ENCODE peak calls at places on chromosomes 16 and 17, in five cellular contexts. One of them, this sample, is unnamed.
A peak's percentile ranks its signal among the peaks of the same experiment; 100 is the strongest.

GRCh38 chr16:87156195-87156594 is 161.0 kb downstream of the C16orf95 start:
- DNase-seq in left ventricle myocardium inferior: no peak
- DNase-seq in OCI-LY7: no peak
- DNase-seq in vagina: no peak
- DNase-seq in tibial nerve: no peak
- DNase-seq in this sample: no peak

GRCh38 chr17:35299108-35299507 is 56.2 kb downstream of the SLFN5 start:
- DNase-seq in left ventricle myocardium inferior: no peak
- DNase-seq in vagina: no peak
- DNase-seq in tibial nerve: no peak
- DNase-seq in OCI-LY7: no peak
- DNase-seq in this sample: no peak

GRCh38 chr16:53651357-53651756 is 52.3 kb downstream of the RPGRIP1L start:
- DNase-seq in vagina: no peak
- DNase-seq in tibial nerve: no peak
- DNase-seq in left ventricle myocardium inferior: no peak
- DNase-seq in OCI-LY7: no peak
- DNase-seq in this sample: no peak

GRCh38 chr16:9757687-9758086 is 424.5 kb downstream of the GRIN2A start:
- DNase-seq in vagina: peak; percentile 13
- DNase-seq in OCI-LY7: no peak
- DNase-seq in tibial nerve: no peak
- DNase-seq in left ventricle myocardium inferior: no peak
- DNase-seq in this sample: no peak

GRCh38 chr16:87725596-87726235 is 40.1 kb downstream of the KLHDC4 start:
- DNase-seq in left ventricle myocardium inferior: no peak
- DNase-seq in OCI-LY7: no peak
- DNase-seq in tibial nerve: no peak
- DNase-seq in vagina: no peak
- DNase-seq in this sample: no peak

GRCh38 chr17:81341347-81342061 is 46.4 kb upstream of the SLC38A10 start:
- DNase-seq in left ventricle myocardium inferior: no peak
- DNase-seq in vagina: no peak
- DNase-seq in OCI-LY7: no peak
- DNase-seq in tibial nerve: no peak
- DNase-seq in this sample: peak; percentile 86

GRCh38 chr17:4195306-4195705 is 52.3 kb downstream of the CYB5D2 start:
- DNase-seq in OCI-LY7: no peak
- DNase-seq in vagina: no peak
- DNase-seq in left ventricle myocardium inferior: no peak
- DNase-seq in tibial nerve: no peak
- DNase-seq in this sample: no peak

GRCh38 chr17:29089601-29090044 is 46.7 kb downstream of the PIPOX start:
- DNase-seq in vagina: no peak
- DNase-seq in tibial nerve: no peak
- DNase-seq in left ventricle myocardium inferior: peak; percentile 33
- DNase-seq in OCI-LY7: no peak
- DNase-seq in this sample: no peak

GRCh38 chr16:56266981-56267607 is 75.8 kb downstream of the GNAO1 start:
- DNase-seq in tibial nerve: no peak
- DNase-seq in OCI-LY7: no peak
- DNase-seq in left ventricle myocardium inferior: no peak
- DNase-seq in vagina: no peak
- DNase-seq in this sample: peak; percentile 55

GRCh38 chr17:67467500-67468481 is 90.7 kb downstream of the PITPNC1 start:
- DNase-seq in vagina: no peak
- DNase-seq in left ventricle myocardium inferior: no peak
- DNase-seq in tibial nerve: no peak
- DNase-seq in OCI-LY7: peak; percentile 83
- DNase-seq in this sample: no peak

GRCh38 chr17:1491406-1492248 is 859 bp downstream of the MYO1C start:
- DNase-seq in left ventricle myocardium inferior: peak; percentile 79
- DNase-seq in tibial nerve: no peak
- DNase-seq in vagina: peak; percentile 92
- DNase-seq in OCI-LY7: peak; percentile 68
- DNase-seq in this sample: peak; percentile 75

GRCh38 chr16:85542548-85542927 is 70.6 kb upstream of the GSE1 start:
- DNase-seq in vagina: no peak
- DNase-seq in tibial nerve: no peak
- DNase-seq in left ventricle myocardium inferior: no peak
- DNase-seq in OCI-LY7: no peak
- DNase-seq in this sample: peak; percentile 46

GRCh38 chr17:31595076-31595475 is 203.6 kb downstream of the RAB11FIP4 start:
- DNase-seq in vagina: peak; percentile 27
- DNase-seq in left ventricle myocardium inferior: no peak
- DNase-seq in OCI-LY7: no peak
- DNase-seq in tibial nerve: no peak
- DNase-seq in this sample: no peak

GRCh38 chr16:85616608-85617311 is 3.6 kb downstream of the GSE1 start:
- DNase-seq in left ventricle myocardium inferior: peak; percentile 61
- DNase-seq in vagina: no peak
- DNase-seq in tibial nerve: no peak
- DNase-seq in OCI-LY7: peak; percentile 36
- DNase-seq in this sample: peak; percentile 63

GRCh38 chr17:56593741-56594527 is 435 bp downstream of the NOG start:
- DNase-seq in left ventricle myocardium inferior: peak; percentile 59
- DNase-seq in tibial nerve: no peak
- DNase-seq in vagina: no peak
- DNase-seq in OCI-LY7: peak; percentile 3
- DNase-seq in this sample: peak; percentile 50

GRCh38 chr16:578232-578869 is 8.6 kb downstream of the PIGQ start:
- DNase-seq in vagina: no peak
- DNase-seq in OCI-LY7: no peak
- DNase-seq in left ventricle myocardium inferior: no peak
- DNase-seq in tibial nerve: no peak
- DNase-seq in this sample: peak; percentile 78

GRCh38 chr17:61312406-61313295 is 87.0 kb upstream of the TBX2 start:
- DNase-seq in vagina: no peak
- DNase-seq in tibial nerve: no peak
- DNase-seq in OCI-LY7: no peak
- DNase-seq in left ventricle myocardium inferior: no peak
- DNase-seq in this sample: no peak

GRCh38 chr16:56726283-56726682 is 3.6 kb upstream of the NUP93 start:
- DNase-seq in vagina: no peak
- DNase-seq in tibial nerve: no peak
- DNase-seq in left ventricle myocardium inferior: no peak
- DNase-seq in OCI-LY7: no peak
- DNase-seq in this sample: no peak

GRCh38 chr17:43791589-43791988 is 11.4 kb downstream of the CFAP97D1 start:
- DNase-seq in left ventricle myocardium inferior: no peak
- DNase-seq in vagina: peak; percentile 6
- DNase-seq in OCI-LY7: peak; percentile 63
- DNase-seq in tibial nerve: no peak
- DNase-seq in this sample: no peak

GRCh38 chr17:47720754-47721533 is 12.1 kb upstream of the TBX21 start:
- DNase-seq in OCI-LY7: no peak
- DNase-seq in left ventricle myocardium inferior: no peak
- DNase-seq in tibial nerve: no peak
- DNase-seq in vagina: no peak
- DNase-seq in this sample: no peak

GRCh38 chr17:48125829-48126612 is 18.5 kb downstream of the SNX11 start:
- DNase-seq in tibial nerve: no peak
- DNase-seq in left ventricle myocardium inferior: no peak
- DNase-seq in OCI-LY7: no peak
- DNase-seq in vagina: no peak
- DNase-seq in this sample: no peak

GRCh38 chr17:15490634-15491261 is 23.3 kb upstream of the CDRT4 start:
- DNase-seq in vagina: no peak
- DNase-seq in OCI-LY7: no peak
- DNase-seq in tibial nerve: peak; percentile 56
- DNase-seq in left ventricle myocardium inferior: peak; percentile 72
- DNase-seq in this sample: peak; percentile 64

GRCh38 chr16:49332589-49333267 is 40.9 kb upstream of the C16orf78 start:
- DNase-seq in vagina: no peak
- DNase-seq in tibial nerve: no peak
- DNase-seq in left ventricle myocardium inferior: no peak
- DNase-seq in OCI-LY7: no peak
- DNase-seq in this sample: no peak

GRCh38 chr16:11224096-11224893 is 31.7 kb downstream of the SOCS1 start:
- DNase-seq in vagina: no peak
- DNase-seq in tibial nerve: peak; percentile 64
- DNase-seq in left ventricle myocardium inferior: peak; percentile 85
- DNase-seq in OCI-LY7: peak; percentile 63
- DNase-seq in this sample: peak; percentile 94

GRCh38 chr16:19874816-19875546 is 9.7 kb downstream of the GPRC5B start:
- DNase-seq in tibial nerve: no peak
- DNase-seq in vagina: no peak
- DNase-seq in OCI-LY7: no peak
- DNase-seq in left ventricle myocardium inferior: no peak
- DNase-seq in this sample: peak; percentile 36

GRCh38 chr17:16419929-16420271 is 4.5 kb downstream of the TRPV2 start:
- DNase-seq in tibial nerve: no peak
- DNase-seq in OCI-LY7: no peak
- DNase-seq in left ventricle myocardium inferior: no peak
- DNase-seq in vagina: no peak
- DNase-seq in this sample: no peak

DNA sequence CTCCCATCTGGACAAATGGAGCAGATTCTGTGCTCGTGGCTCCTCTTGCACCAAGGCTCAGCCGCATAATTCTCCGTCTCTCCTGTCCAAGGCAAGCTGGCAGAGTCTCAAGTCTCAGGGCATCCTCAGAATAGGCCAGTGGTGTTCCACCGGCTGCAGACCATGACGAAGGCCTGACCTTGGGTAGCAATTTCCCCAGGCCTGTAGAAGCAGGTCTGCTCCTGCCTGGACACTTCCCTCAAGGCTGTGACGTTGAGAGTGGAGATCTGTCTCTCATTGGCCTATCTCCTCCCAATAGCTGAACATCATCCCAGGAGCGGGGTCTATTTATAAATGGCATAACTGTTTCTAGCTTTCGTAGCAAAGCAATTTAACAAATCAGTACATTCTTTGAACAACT is 33.3 kb upstream of the SRSF1 start:
- DNase-seq in OCI-LY7: no peak
- DNase-seq in vagina: no peak
- DNase-seq in tibial nerve: no peak
- DNase-seq in left ventricle myocardium inferior: no peak
- DNase-seq in this sample: no peak
- H3K27ac ChIP-seq in OCI-LY7: no peak overlapping the region
- H3K27ac ChIP-seq in vagina: no peak overlapping the region
- H3K27ac ChIP-seq in tibial nerve: no peak overlapping the region
- H3K27ac ChIP-seq in left ventricle myocardium inferior: no peak overlapping the region
- H3K27ac ChIP-seq in this sample: no peak overlapping the region

GRCh38 chr16:2520784-2521577 is 810 bp downstream of the AMDHD2 start:
- DNase-seq in OCI-LY7: peak; percentile 57
- DNase-seq in left ventricle myocardium inferior: no peak
- DNase-seq in vagina: no peak
- DNase-seq in tibial nerve: no peak
- DNase-seq in this sample: peak; percentile 90
- H3K27ac ChIP-seq in OCI-LY7: peak overlapping the region; percentile 9
- H3K27ac ChIP-seq in left ventricle myocardium inferior: peak overlapping the region; percentile 88
- H3K27ac ChIP-seq in vagina: peak overlapping the region; percentile 72
- H3K27ac ChIP-seq in tibial nerve: peak overlapping the region; percentile 68
- H3K27ac ChIP-seq in this sample: peak overlapping the region; percentile 98

DNA sequence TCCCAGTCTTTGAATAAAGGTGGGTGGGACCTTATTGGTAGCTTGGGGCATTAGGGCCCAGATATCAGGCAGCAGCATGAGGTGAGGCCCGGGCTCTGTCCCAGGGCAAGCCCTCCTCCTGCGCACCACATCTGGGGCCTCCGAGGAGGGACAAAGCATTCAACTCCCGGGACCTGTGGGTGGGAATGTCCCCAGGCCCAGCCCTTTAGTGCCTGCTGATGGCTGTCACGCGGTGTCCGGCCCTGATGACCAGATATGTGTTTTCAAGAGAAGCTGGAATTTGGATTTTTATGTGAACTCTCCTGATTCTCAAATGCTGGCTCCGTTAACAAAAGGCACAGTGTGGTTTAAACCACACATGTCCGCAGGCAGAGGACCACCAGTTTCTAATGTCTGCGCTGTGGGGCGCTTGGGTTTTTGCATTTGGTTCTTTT is 30.5 kb downstream of the RAI1 start:
- DNase-seq in tibial nerve: no peak
- DNase-seq in left ventricle myocardium inferior: no peak
- DNase-seq in vagina: no peak
- DNase-seq in OCI-LY7: no peak
- DNase-seq in this sample: peak; percentile 65
- H3K27ac ChIP-seq in tibial nerve: peak overlapping the region; percentile 22
- H3K27ac ChIP-seq in left ventricle myocardium inferior: peak overlapping the region; percentile 55
- H3K27ac ChIP-seq in vagina: peak overlapping the region; percentile 61
- H3K27ac ChIP-seq in OCI-LY7: no peak overlapping the region
- H3K27ac ChIP-seq in this sample: peak overlapping the region; percentile 81

DNA sequence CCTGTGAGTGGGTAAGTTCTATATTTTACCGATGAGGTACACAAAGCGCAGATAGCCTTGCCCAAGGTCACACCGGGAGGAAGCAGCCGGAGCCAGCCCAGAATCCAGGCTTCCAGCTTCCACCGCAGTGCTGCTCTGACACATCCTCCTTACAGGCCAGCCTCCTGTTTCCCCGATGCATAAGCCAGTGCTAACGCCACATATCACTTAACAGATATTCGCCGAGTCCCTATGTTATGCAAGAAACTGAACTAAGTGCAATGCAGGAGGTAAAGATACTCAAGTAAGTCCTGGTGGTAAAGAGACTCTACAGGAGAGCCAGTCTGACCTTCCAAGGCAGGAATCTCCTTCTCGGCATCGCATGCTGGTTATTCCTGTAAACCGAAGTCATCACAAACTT is 118.3 kb upstream of the TNRC6C start:
- DNase-seq in vagina: no peak
- DNase-seq in OCI-LY7: no peak
- DNase-seq in left ventricle myocardium inferior: peak; percentile 22
- DNase-seq in tibial nerve: no peak
- DNase-seq in this sample: no peak
- H3K27ac ChIP-seq in vagina: no peak overlapping the region
- H3K27ac ChIP-seq in OCI-LY7: no peak overlapping the region
- H3K27ac ChIP-seq in left ventricle myocardium inferior: peak overlapping the region; percentile 79
- H3K27ac ChIP-seq in tibial nerve: no peak overlapping the region
- H3K27ac ChIP-seq in this sample: no peak overlapping the region